ENCODE peak calls at places on chromosomes 7 and 10, in four cellular contexts. W is HepG2, I is GM12878, V is WTC11. R is an unnamed sample.

GRCh38 chr10:99536400-99537254 is 3.9 kb downstream of the NKX2-3 start:
- DNase-seq in W (peak; percentile 18), I (no peak), V (peak; percentile 60), R (no peak)

GRCh38 chr7:36070230-36070629 is 82.8 kb upstream of the EEPD1 start:
- DNase-seq in W (no peak), I (no peak), V (no peak), R (no peak)

GRCh38 chr7:129741743-129742213 is 130.3 kb downstream of the NRF1 start:
- DNase-seq in W (no peak), I (no peak), V (no peak), R (no peak)

GRCh38 chr7:54541941-54542618 is at the start of gene VSTM2A:
- DNase-seq in W (no peak), I (no peak), V (peak; percentile 60), R (no peak)

GRCh38 chr10:3248526-3249255 is 76.1 kb upstream of the PITRM1 start:
- DNase-seq in W (no peak), I (no peak), V (no peak), R (peak; percentile 22)

GRCh38 chr7:17301491-17302101 is 3.1 kb downstream of the AHR start:
- DNase-seq in W (no peak), I (no peak), V (no peak), R (peak; percentile 5)

GRCh38 chr10:11003739-11004515 is 13.7 kb upstream of the CELF2 start:
- DNase-seq in W (no peak), I (no peak), V (no peak), R (no peak)

GRCh38 chr10:117221156-117221711 is 19.7 kb upstream of the SLC18A2 start:
- DNase-seq in W (peak; percentile 12), I (no peak), V (peak; percentile 24), R (no peak)

GRCh38 chr10:101725843-101726242 is 30.9 kb upstream of the FBXW4 start:
- DNase-seq in W (no peak), I (no peak), V (no peak), R (no peak)

GRCh38 chr7:21169667-21170605 is 257.9 kb upstream of the SP4 start:
- DNase-seq in W (no peak), I (no peak), V (peak; percentile 83), R (no peak)

GRCh38 chr7:134856692-134857091 is 77.3 kb downstream of the CALD1 start:
- DNase-seq in W (no peak), I (no peak), V (no peak), R (no peak)

GRCh38 chr7:80699030-80699638 is 60.7 kb downstream of the CD36 start:
- DNase-seq in W (peak; percentile 25), I (no peak), V (no peak), R (peak; percentile 26)

GRCh38 chr10:58818889-58819288 is 306.2 kb downstream of the BICC1 start:
- DNase-seq in W (peak; percentile 16), I (no peak), V (no peak), R (no peak)

DNA sequence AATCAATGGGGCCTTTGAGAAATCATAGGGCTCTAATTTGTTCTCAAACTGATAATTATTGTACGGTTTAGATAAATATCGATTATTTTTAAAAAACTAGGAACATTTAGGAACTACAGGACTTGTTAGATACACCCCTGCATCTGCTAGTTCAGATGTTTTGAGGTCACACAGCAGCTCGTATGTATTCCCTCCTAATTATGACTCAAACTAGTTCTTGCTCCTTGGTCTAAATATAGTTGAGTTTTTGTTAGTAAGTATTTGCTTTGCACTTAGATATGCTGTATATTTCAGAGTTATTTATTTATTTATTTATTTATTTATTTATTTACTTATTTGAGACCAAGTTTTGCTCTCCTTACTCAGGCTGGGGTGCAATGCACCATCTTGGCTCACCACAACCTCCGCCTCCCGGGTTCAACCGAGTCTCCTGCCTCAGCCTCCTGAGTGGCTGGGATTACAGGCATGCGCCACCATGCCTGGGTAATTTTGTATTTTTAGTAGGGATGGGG is 22.7 kb downstream of the PTER start:
- DNase-seq in W (no peak), I (no peak), V (no peak), R (no peak)
- TF ChIP-seq ATF2 in W (no peak), I (no peak), V (no peak), R (no peak)

GRCh38 chr7:77627307-77627671 is 69.0 kb upstream of the RSBN1L start:
- DNase-seq in W (no peak), I (no peak), V (no peak), R (no peak)

GRCh38 chr7:77626515-77627306 is 69.5 kb upstream of the RSBN1L start:
- DNase-seq in W (no peak), I (no peak), V (no peak), R (no peak)

GRCh38 chr7:77631820-77632219 is 64.4 kb upstream of the RSBN1L start:
- DNase-seq in W (no peak), I (no peak), V (no peak), R (no peak)

GRCh38 chr7:77629797-77630196 is 66.5 kb upstream of the RSBN1L start:
- DNase-seq in W (no peak), I (no peak), V (no peak), R (no peak)
- TF ChIP-seq ATF2 in W (no peak), I (no peak), V (no peak), R (no peak)

DNA sequence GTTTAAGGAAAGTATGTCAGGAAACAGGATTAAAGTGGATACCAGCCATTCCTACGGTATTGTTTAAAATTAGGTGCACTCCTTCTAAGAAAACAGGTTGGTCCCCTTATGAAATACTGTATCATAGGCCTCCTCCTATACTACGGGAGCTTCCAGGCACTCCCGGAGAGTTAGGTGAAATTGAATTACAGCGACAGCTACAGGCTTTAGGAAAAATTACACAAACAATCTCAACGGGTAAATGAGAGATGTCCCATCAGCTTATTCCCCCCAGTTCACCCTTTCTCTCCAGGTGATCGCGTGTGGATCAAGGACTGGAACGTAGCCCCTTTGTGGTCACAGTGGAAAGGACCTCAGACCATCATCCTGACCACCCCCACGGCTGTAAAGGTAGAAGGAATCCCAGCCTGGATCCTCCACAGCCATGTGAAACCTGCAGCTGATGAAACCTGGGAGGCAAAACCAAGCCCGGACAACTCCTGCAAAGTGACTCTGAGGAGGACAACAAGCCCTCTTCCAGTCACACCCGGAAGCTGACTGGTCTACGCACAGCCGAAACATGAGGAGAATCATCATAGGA is 25.1 kb upstream of the GHITM start:
- DNase-seq in W (peak; percentile 15), I (no peak), V (peak; percentile 11), R (peak; percentile 30)
- TF ChIP-seq ATF2 in W (no peak), I (no peak), V (no peak), R (no peak)

DNA sequence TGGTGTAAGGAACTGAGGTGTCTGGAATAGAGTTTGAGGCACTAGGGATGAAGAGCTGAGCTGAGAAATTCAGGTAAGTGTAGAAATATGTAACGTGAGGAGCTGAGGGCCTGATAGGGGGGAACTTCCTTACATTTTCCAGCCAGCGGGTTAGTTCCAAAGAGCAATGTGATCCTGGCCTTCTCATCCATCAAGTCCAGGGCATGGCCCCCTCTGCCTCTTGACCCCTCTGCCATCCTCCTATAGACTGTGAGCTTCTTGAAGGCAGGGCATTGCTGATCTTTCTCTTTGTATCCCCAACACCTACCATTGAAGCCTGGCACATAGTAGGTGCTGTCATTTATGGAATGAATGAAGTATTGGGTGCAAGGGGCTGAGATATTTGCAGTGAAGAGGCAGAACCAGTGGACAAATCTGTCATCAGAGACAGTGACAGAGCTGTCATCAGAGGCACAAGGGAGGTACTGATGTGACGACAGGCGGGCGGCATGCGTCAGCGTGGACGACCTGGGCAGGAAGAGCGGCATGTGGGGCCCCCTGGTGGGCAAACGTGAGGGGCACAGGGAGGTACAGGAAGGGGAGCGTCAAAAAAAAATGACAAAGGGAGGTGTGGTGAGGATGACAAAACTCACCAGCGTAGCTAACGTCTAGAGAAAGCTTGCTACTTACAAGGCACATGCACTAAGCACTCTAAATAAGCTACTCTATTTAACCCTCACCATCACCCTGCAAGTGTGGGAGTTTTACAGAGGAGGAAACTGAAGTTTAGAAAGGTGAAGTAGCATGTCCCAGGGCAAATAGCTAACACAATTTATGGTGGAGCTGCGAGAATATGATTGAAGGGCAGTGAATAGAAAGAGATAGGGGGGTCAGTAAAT is 5.2 kb upstream of the CAMK2G start:
- DNase-seq in W (peak; percentile 74), I (no peak), V (peak; percentile 81), R (peak; percentile 98)
- TF ChIP-seq ATF2 in W (no peak), I (no peak), V (no peak), R (no peak)